ENCODE peak calls at places on chromosome 17, in six cellular contexts. One of them, this sample, is unnamed.

GRCh38 chr17:6231886-6232767 is 161.9 kb downstream of the WSCD1 start:
- DNase-seq in cardiac fibroblast: no peak
- DNase-seq in K562: no peak
- DNase-seq in upper lobe of left lung: no peak
- DNase-seq in AG04450: no peak
- DNase-seq in AG10803: no peak
- DNase-seq in this sample: no peak

GRCh38 chr17:13016881-13017622 is 775 bp downstream of the ELAC2 start:
- DNase-seq in cardiac fibroblast: no peak
- DNase-seq in K562: no peak
- DNase-seq in upper lobe of left lung: peak
- DNase-seq in AG04450: no peak
- DNase-seq in AG10803: peak
- DNase-seq in this sample: peak

GRCh38 chr17:74671031-74671771 is 41.5 kb downstream of the CD300LF start:
- DNase-seq in cardiac fibroblast: peak
- DNase-seq in K562: peak
- DNase-seq in upper lobe of left lung: peak
- DNase-seq in AG04450: no peak
- DNase-seq in AG10803: peak
- DNase-seq in this sample: peak

GRCh38 chr17:80228477-80228876 is 8.2 kb downstream of the SLC26A11 start:
- DNase-seq in cardiac fibroblast: no peak
- DNase-seq in K562: no peak
- DNase-seq in upper lobe of left lung: no peak
- DNase-seq in AG04450: no peak
- DNase-seq in AG10803: no peak
- DNase-seq in this sample: no peak

GRCh38 chr17:9928601-9929341 is 23.7 kb upstream of the RCVRN start:
- DNase-seq in cardiac fibroblast: peak
- DNase-seq in K562: peak
- DNase-seq in upper lobe of left lung: no peak
- DNase-seq in AG04450: peak
- DNase-seq in AG10803: peak
- DNase-seq in this sample: no peak

GRCh38 chr17:83062011-83062817 is 17.2 kb upstream of the METRNL start:
- DNase-seq in cardiac fibroblast: no peak
- DNase-seq in K562: no peak
- DNase-seq in upper lobe of left lung: peak
- DNase-seq in AG04450: no peak
- DNase-seq in AG10803: no peak
- DNase-seq in this sample: no peak

GRCh38 chr17:15946611-15947120 is 1.7 kb downstream of the ADORA2B start:
- DNase-seq in cardiac fibroblast: peak
- DNase-seq in K562: no peak
- DNase-seq in upper lobe of left lung: no peak
- DNase-seq in AG04450: no peak
- DNase-seq in AG10803: no peak
- DNase-seq in this sample: no peak

GRCh38 chr17:64599187-64599676 is 62.9 kb downstream of the SMURF2 start:
- DNase-seq in cardiac fibroblast: no peak
- DNase-seq in K562: peak
- DNase-seq in upper lobe of left lung: peak
- DNase-seq in AG04450: no peak
- DNase-seq in AG10803: no peak
- DNase-seq in this sample: no peak

GRCh38 chr17:42980766-42981397 is 517 bp downstream of the RUNDC1 start:
- DNase-seq in cardiac fibroblast: peak
- DNase-seq in K562: peak
- DNase-seq in upper lobe of left lung: peak
- DNase-seq in AG04450: no peak
- DNase-seq in AG10803: peak
- DNase-seq in this sample: peak

GRCh38 chr17:39623356-39623950 is 3.3 kb upstream of the PPP1R1B start:
- DNase-seq in cardiac fibroblast: peak
- DNase-seq in K562: peak
- DNase-seq in upper lobe of left lung: peak
- DNase-seq in AG04450: no peak
- DNase-seq in AG10803: peak
- DNase-seq in this sample: peak
- TF ChIP-seq CTCF in cardiac fibroblast: peak
- TF ChIP-seq CTCF in K562: peak
- TF ChIP-seq CTCF in upper lobe of left lung: peak
- TF ChIP-seq CTCF in AG04450: peak
- TF ChIP-seq CTCF in AG10803: peak
- TF ChIP-seq CTCF in this sample: peak

DNA sequence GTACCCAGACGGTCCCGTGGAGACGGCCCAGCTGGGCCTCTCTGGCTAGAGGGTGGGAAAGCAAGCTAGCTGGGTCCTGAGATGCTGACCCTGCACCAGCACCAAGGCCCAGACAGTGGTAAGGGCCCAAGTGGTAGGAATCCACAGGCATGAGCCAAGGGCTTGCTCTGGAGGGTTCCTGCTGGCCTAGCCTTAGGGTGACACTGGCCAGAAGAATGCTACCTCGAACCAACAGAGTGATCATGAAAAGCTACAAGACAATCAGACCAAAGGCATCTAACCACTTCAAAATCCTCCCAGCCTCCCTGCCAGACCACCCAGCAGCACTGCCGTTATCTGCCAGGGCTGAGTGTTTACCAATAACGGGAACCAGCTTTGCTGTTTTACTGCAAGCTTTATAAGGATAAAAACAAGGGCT is 13.2 kb downstream of the HIC1 start:
- DNase-seq in cardiac fibroblast: peak
- DNase-seq in K562: no peak
- DNase-seq in upper lobe of left lung: no peak
- DNase-seq in AG04450: no peak
- DNase-seq in AG10803: peak
- DNase-seq in this sample: no peak
- TF ChIP-seq CTCF in cardiac fibroblast: peak
- TF ChIP-seq CTCF in K562: no peak
- TF ChIP-seq CTCF in upper lobe of left lung: no peak
- TF ChIP-seq CTCF in AG04450: peak
- TF ChIP-seq CTCF in AG10803: peak
- TF ChIP-seq CTCF in this sample: no peak

GRCh38 chr17:16991349-16992009 is 19.6 kb upstream of the TNFRSF13B start:
- DNase-seq in cardiac fibroblast: peak
- DNase-seq in K562: peak
- DNase-seq in upper lobe of left lung: peak
- DNase-seq in AG04450: peak
- DNase-seq in AG10803: peak
- DNase-seq in this sample: peak
- TF ChIP-seq CTCF in cardiac fibroblast: peak
- TF ChIP-seq CTCF in K562: peak
- TF ChIP-seq CTCF in upper lobe of left lung: peak
- TF ChIP-seq CTCF in AG04450: peak
- TF ChIP-seq CTCF in AG10803: peak
- TF ChIP-seq CTCF in this sample: peak

DNA sequence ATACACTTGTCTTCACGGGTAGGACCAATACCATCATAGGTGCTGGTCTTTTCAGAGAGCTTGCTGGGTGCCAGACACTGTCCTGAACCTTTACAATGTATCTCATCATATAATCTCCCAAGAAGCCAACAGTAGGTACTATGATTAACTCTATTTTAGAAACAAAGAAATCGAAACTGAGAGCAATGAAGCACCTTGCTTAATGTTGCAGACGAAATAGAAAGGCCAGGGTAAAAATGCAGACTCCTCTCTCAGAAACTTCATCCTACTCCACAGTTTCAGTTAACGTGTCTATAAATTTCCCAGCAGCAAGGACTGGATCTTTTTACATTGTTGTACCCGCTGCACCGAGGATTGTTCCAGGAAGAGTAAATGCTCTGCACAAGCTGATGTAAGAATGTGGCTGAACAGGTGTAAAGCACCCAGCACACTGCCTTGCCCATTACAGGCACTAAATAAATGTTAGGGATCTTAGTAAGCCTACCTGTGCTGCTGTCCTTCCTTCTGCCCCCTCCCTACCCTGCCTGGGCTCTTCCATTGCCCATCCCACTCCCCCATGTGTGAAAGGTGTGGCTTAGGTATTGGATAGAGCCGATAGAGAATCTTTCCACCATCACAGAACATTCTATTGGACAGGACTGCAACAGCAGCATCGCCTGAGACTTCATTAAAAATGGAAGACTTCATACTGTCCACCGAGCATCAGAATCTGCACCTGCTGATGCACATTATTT is 476.7 kb downstream of the SOX9 start:
- DNase-seq in cardiac fibroblast: no peak
- DNase-seq in K562: no peak
- DNase-seq in upper lobe of left lung: no peak
- DNase-seq in AG04450: no peak
- DNase-seq in AG10803: no peak
- DNase-seq in this sample: no peak
- TF ChIP-seq CTCF in cardiac fibroblast: no peak
- TF ChIP-seq CTCF in K562: no peak
- TF ChIP-seq CTCF in upper lobe of left lung: no peak
- TF ChIP-seq CTCF in AG04450: no peak
- TF ChIP-seq CTCF in AG10803: no peak
- TF ChIP-seq CTCF in this sample: no peak

GRCh38 chr17:54891176-54891821 is 9.4 kb upstream of the TOM1L1 start:
- DNase-seq in cardiac fibroblast: peak
- DNase-seq in K562: peak
- DNase-seq in upper lobe of left lung: no peak
- DNase-seq in AG04450: peak
- DNase-seq in AG10803: peak
- DNase-seq in this sample: peak
- TF ChIP-seq CTCF in cardiac fibroblast: peak
- TF ChIP-seq CTCF in K562: peak
- TF ChIP-seq CTCF in upper lobe of left lung: no peak
- TF ChIP-seq CTCF in AG04450: peak
- TF ChIP-seq CTCF in AG10803: peak
- TF ChIP-seq CTCF in this sample: peak

GRCh38 chr17:68431045-68431608 is 26.2 kb downstream of the WIPI1 start:
- DNase-seq in cardiac fibroblast: no peak
- DNase-seq in K562: no peak
- DNase-seq in upper lobe of left lung: no peak
- DNase-seq in AG04450: no peak
- DNase-seq in AG10803: no peak
- DNase-seq in this sample: no peak

GRCh38 chr17:68429881-68430280 is 27.4 kb downstream of the WIPI1 start:
- DNase-seq in cardiac fibroblast: no peak
- DNase-seq in K562: no peak
- DNase-seq in upper lobe of left lung: no peak
- DNase-seq in AG04450: no peak
- DNase-seq in AG10803: no peak
- DNase-seq in this sample: no peak

GRCh38 chr17:68432086-68432864 is 25.0 kb downstream of the WIPI1 start:
- DNase-seq in cardiac fibroblast: no peak
- DNase-seq in K562: no peak
- DNase-seq in upper lobe of left lung: no peak
- DNase-seq in AG04450: no peak
- DNase-seq in AG10803: no peak
- DNase-seq in this sample: no peak

GRCh38 chr17:68433211-68433610 is 24.1 kb downstream of the WIPI1 start:
- DNase-seq in cardiac fibroblast: no peak
- DNase-seq in K562: no peak
- DNase-seq in upper lobe of left lung: no peak
- DNase-seq in AG04450: no peak
- DNase-seq in AG10803: no peak
- DNase-seq in this sample: no peak

DNA sequence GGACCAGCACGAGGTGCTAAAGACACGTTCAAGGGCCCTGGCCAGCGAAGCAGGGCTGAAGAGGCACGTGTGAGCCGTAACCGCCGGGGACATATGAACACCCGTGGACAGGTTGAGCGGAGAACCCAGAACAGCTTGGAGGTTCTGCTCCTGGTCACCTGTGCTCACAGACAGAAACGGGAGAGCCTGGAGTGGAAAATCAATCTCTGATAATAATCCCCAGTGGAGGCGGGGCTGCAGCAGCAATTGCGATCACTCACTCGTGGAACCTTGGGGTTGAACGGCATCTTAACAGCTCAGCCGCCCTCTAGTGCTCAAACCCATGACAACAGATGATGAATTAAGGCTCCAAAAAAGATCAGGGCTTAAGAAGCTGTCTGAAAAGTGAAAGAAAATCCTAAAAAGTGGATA is 25.6 kb downstream of the WIPI1 start:
- DNase-seq in cardiac fibroblast: peak
- DNase-seq in K562: no peak
- DNase-seq in upper lobe of left lung: no peak
- DNase-seq in AG04450: no peak
- DNase-seq in AG10803: no peak
- DNase-seq in this sample: peak
- TF ChIP-seq CTCF in cardiac fibroblast: peak
- TF ChIP-seq CTCF in K562: peak
- TF ChIP-seq CTCF in upper lobe of left lung: no peak
- TF ChIP-seq CTCF in AG04450: peak
- TF ChIP-seq CTCF in AG10803: peak
- TF ChIP-seq CTCF in this sample: peak

GRCh38 chr17:34176440-34176839 is 78.6 kb upstream of the CCL2 start:
- DNase-seq in cardiac fibroblast: no peak
- DNase-seq in K562: no peak
- DNase-seq in upper lobe of left lung: no peak
- DNase-seq in AG04450: no peak
- DNase-seq in AG10803: no peak
- DNase-seq in this sample: no peak
- TF ChIP-seq CTCF in cardiac fibroblast: no peak
- TF ChIP-seq CTCF in K562: no peak
- TF ChIP-seq CTCF in upper lobe of left lung: no peak
- TF ChIP-seq CTCF in AG04450: no peak
- TF ChIP-seq CTCF in AG10803: no peak
- TF ChIP-seq CTCF in this sample: no peak

GRCh38 chr17:56676807-56677206 is 83.3 kb downstream of the NOG start:
- DNase-seq in cardiac fibroblast: no peak
- DNase-seq in K562: no peak
- DNase-seq in upper lobe of left lung: no peak
- DNase-seq in AG04450: no peak
- DNase-seq in AG10803: peak
- DNase-seq in this sample: no peak
- TF ChIP-seq CTCF in cardiac fibroblast: no peak
- TF ChIP-seq CTCF in K562: no peak
- TF ChIP-seq CTCF in upper lobe of left lung: no peak
- TF ChIP-seq CTCF in AG04450: peak
- TF ChIP-seq CTCF in AG10803: peak
- TF ChIP-seq CTCF in this sample: no peak

GRCh38 chr17:1732241-1733046 is 7.9 kb downstream of the WDR81 start:
- DNase-seq in cardiac fibroblast: no peak
- DNase-seq in K562: no peak
- DNase-seq in upper lobe of left lung: no peak
- DNase-seq in AG04450: no peak
- DNase-seq in AG10803: no peak
- DNase-seq in this sample: no peak
- TF ChIP-seq CTCF in cardiac fibroblast: no peak
- TF ChIP-seq CTCF in K562: no peak
- TF ChIP-seq CTCF in upper lobe of left lung: no peak
- TF ChIP-seq CTCF in AG04450: no peak
- TF ChIP-seq CTCF in AG10803: no peak
- TF ChIP-seq CTCF in this sample: no peak